ENCODE peak calls at places on chromosomes 5 and 9, in four cellular contexts. I is aorta, B is GM12878, F is Peyer's patch. Z is an unnamed sample.

GRCh38 chr5:81779125-81779934 is 28.4 kb upstream of the SSBP2 start:
- DNase-seq in I (peak), B (peak), F (peak), Z (no peak)

GRCh38 chr5:133449181-133449580 is 163.2 kb downstream of the FSTL4 start:
- DNase-seq in I (no peak), B (no peak), F (no peak), Z (no peak)

GRCh38 chr5:15763754-15764153 is 263.8 kb downstream of the FBXL7 start:
- DNase-seq in I (no peak), B (no peak), F (no peak), Z (peak)

GRCh38 chr5:1317921-1318565 is 23.2 kb upstream of the TERT start:
- DNase-seq in I (peak), B (no peak), F (no peak), Z (no peak)

GRCh38 chr5:131538177-131538593 is 96.8 kb downstream of the RAPGEF6 start:
- DNase-seq in I (no peak), B (no peak), F (no peak), Z (no peak)

GRCh38 chr5:62538017-62538942 is 40.3 kb upstream of the LRRC70 start:
- DNase-seq in I (no peak), B (peak), F (no peak), Z (no peak)

GRCh38 chr5:113005454-113005853 is 28.9 kb downstream of the DCP2 start:
- DNase-seq in I (no peak), B (no peak), F (no peak), Z (no peak)

GRCh38 chr5:168136340-168136739 is 155.1 kb upstream of the WWC1 start:
- DNase-seq in I (no peak), B (no peak), F (no peak), Z (no peak)

GRCh38 chr5:171953860-171954701 is 52.4 kb downstream of the FBXW11 start:
- DNase-seq in I (no peak), B (no peak), F (no peak), Z (no peak)

GRCh38 chr5:17315710-17316221 is 98.3 kb downstream of the BASP1 start:
- DNase-seq in I (no peak), B (no peak), F (no peak), Z (no peak)

GRCh38 chr5:132372542-132372941 is 3.0 kb downstream of the SLC22A5 start:
- DNase-seq in I (no peak), B (no peak), F (no peak), Z (no peak)

GRCh38 chr9:34646211-34647083 is at the start of gene GALT:
- DNase-seq in I (peak), B (no peak), F (peak), Z (peak)

GRCh38 chr5:7396169-7397004 is 449 bp downstream of the ADCY2 start:
- DNase-seq in I (peak), B (no peak), F (no peak), Z (no peak)

GRCh38 chr5:113678924-113679575 is 165.6 kb downstream of the YTHDC2 start:
- DNase-seq in I (no peak), B (peak), F (no peak), Z (peak)

GRCh38 chr5:72106922-72107873 is at the start of gene MAP1B:
- DNase-seq in I (peak), B (no peak), F (no peak), Z (peak)

GRCh38 chr5:167853421-167853820 is 438.0 kb upstream of the WWC1 start:
- DNase-seq in I (no peak), B (no peak), F (no peak), Z (no peak)

GRCh38 chr9:21579209-21579608 is 97.1 kb upstream of the IFNE start:
- DNase-seq in I (no peak), B (no peak), F (no peak), Z (no peak)

GRCh38 chr5:125499969-125500368 is 753.5 kb upstream of the ZNF608 start:
- DNase-seq in I (no peak), B (no peak), F (no peak), Z (no peak)

GRCh38 chr9:112288029-112288428 is 45.4 kb downstream of the PTBP3 start:
- DNase-seq in I (no peak), B (no peak), F (no peak), Z (no peak)

GRCh38 chr5:154505567-154505966 is 27.5 kb upstream of the HAND1 start:
- DNase-seq in I (no peak), B (no peak), F (no peak), Z (peak)

GRCh38 chr5:72503888-72504491 is 3.2 kb downstream of the ZNF366 start:
- DNase-seq in I (no peak), B (no peak), F (no peak), Z (no peak)

GRCh38 chr5:176575066-176575465 is 25.9 kb downstream of the CDHR2 start:
- DNase-seq in I (peak), B (no peak), F (no peak), Z (no peak)

GRCh38 chr5:41856644-41857491 is 13.4 kb downstream of the OXCT1 start:
- DNase-seq in I (no peak), B (no peak), F (peak), Z (peak)

GRCh38 chr9:131304676-131305366 is 15.3 kb downstream of the PLPP7 start:
- DNase-seq in I (no peak), B (no peak), F (no peak), Z (peak)

GRCh38 chr5:113615708-113616107 is 102.2 kb downstream of the YTHDC2 start:
- DNase-seq in I (no peak), B (no peak), F (no peak), Z (no peak)

GRCh38 chr9:77759391-77759790 is 111.3 kb upstream of the GNA14 start:
- DNase-seq in I (no peak), B (no peak), F (no peak), Z (no peak)

GRCh38 chr5:71923755-71924154 is 183.5 kb upstream of the MAP1B start:
- DNase-seq in I (no peak), B (no peak), F (no peak), Z (no peak)

GRCh38 chr5:55062039-55062779 is 38.2 kb downstream of the GZMK start:
- DNase-seq in I (no peak), B (no peak), F (peak), Z (peak)

DNA sequence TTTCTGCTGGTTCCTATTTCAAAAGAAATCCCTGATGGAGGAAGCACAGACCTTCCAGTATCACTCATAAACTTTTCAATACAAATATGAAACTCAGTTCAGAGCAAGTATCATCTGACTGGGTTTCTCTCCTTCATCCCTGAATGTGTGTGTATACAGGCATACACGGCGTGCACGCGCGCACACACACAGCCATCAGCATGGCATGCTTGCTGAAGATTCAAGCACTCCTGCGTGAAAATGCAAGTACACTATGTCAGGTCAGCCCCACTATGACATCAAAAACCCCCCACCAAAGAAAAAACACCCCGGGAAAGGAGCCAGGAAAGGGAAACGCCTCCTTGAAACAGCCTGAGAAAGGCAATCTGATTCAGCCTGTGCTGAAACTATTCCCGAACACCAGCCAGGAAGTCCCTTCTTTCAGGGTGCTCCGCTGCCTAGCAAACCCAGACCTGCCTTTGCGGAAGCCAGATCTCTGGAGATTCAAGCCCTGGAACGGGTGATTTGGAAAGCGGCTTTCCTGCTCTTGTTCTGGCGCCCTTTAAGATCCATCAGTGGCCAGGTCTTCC is 843 bp downstream of the KLHL3 start:
- DNase-seq in I (peak), B (no peak), F (peak), Z (no peak)
- H3K4me3 ChIP-seq in I (peak), B (peak), F (peak), Z (no peak)

DNA sequence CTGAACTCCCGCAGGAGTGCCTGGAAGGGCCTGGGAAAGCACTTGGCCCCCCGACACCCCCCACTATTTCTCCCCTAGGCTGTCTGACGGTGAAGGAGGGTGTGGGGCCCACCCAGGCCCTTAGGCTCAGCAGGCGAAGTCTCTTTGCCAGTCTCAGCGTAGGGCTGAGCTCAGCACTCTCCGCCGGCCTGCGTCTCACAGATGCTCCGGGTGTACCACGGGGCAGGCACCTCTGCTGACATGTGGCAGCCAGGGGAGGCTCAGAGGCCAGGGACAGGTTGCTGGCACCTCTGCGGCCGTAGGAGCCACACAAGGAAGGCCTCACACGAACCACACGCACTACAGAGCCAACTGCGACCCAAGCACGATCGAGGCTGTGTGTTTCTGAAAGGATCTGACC is 114.2 kb downstream of the VAV2 start:
- DNase-seq in I (no peak), B (no peak), F (no peak), Z (no peak)
- H3K27ac ChIP-seq in I (no peak), B (no peak), F (no peak), Z (no peak)

DNA sequence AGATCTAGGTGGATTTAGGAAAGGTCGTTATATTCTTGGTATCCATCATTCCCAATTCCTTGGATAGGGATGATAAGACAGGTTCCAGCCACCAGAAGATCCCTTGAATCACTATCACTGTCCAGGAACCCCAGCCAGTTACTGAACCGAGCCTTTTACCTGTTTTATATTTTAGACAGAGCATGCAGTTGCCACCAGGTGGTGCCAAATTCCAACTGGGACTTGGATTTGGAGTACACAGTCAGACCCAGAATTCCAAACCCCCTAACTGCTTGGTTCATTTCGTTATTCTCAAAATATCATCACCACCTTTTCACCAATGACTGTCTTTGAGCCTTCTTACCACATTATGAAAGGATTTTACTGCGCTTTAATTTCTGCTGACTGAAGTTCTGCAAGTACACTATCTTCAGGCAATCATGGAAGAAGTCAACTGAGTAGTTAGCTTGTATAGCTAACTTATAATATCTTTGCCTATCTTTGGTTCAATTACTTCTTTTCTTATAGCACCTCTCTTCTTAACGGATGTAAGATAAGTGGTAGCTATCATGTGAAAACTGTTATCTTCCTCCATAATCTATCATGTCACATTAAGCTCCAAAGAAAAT is 191.8 kb downstream of the PRR16 start:
- DNase-seq in I (no peak), B (no peak), F (no peak), Z (peak)
- H3K4me3 ChIP-seq in I (no peak), B (no peak), F (no peak), Z (no peak)

DNA sequence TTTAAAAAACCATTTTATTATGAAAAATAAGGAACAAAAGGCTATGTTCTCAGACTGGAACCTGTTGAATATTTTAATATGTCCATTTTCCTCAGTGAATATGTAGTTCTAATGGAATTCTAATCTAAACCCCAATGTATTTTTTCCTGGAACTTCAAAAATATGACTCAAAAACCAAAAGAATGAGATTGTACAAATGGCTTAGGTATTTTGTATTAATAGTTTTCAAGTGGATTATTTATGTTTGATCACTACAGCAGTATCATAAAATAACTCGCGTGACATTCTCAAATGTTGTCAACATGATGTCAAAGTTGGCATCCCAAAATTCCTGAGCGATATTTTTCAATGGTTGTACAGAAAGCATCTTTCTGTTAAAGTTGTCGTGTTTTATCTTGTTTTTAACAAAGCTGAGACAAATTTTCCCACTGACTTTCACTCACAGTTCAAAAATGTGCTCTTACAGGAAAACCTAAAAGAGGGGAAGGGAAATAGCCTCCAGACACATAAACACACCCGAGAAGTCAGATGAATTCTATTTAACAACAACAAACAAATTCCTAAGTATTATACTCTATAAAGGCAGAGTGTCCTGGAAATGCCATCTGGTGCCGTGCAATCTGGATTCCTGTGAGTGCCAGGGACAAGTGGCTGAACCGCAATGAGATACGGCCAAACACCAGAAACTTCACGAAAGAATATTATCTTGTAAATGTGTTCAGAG is 68.1 kb upstream of the TAS2R1 start:
- DNase-seq in I (no peak), B (no peak), F (no peak), Z (no peak)
- H3K27ac ChIP-seq in I (no peak), B (no peak), F (no peak), Z (no peak)

DNA sequence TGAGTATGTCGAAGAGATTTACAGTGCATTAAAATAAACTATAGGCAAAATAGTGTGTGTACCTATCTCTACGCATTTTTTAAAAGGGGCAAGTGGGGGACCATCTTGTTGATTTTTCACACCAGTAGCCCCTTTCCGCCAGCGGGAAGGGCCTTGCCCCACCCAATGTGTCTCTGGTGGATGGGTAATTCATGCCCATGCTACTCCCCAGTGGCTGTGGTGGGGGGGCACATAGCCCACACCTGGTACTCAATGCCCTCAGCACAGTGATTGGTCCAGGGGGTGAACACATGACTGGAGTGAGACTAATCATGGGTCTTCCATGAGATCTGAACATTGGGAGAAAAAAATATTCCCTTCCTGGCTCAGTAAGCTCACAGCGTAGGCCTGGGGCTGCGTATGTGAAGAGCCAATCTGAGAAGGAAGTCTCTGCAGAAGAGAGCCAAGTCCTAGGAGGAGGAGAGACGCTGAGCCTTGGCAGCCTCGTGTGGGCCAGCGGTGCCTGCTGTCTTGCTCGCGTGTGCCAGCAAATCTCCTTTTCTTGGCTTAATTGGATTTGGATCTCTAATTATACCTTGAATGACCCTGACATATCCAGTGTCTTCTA is 103.4 kb downstream of the ADAMTS2 start:
- DNase-seq in I (peak), B (no peak), F (no peak), Z (no peak)
- H3K4me3 ChIP-seq in I (no peak), B (no peak), F (no peak), Z (no peak)

GRCh38 chr5:106312360-106312759 is 1358.4 kb downstream of the EFNA5 start:
- DNase-seq in I (no peak), B (no peak), F (no peak), Z (no peak)

GRCh38 chr5:106303911-106304310 is 1366.8 kb downstream of the EFNA5 start:
- DNase-seq in I (no peak), B (no peak), F (no peak), Z (no peak)

GRCh38 chr5:106307265-106307664 is 1363.5 kb downstream of the EFNA5 start:
- DNase-seq in I (no peak), B (no peak), F (no peak), Z (no peak)

GRCh38 chr5:106311230-106311629 is 1359.5 kb downstream of the EFNA5 start:
- DNase-seq in I (no peak), B (no peak), F (no peak), Z (no peak)

DNA sequence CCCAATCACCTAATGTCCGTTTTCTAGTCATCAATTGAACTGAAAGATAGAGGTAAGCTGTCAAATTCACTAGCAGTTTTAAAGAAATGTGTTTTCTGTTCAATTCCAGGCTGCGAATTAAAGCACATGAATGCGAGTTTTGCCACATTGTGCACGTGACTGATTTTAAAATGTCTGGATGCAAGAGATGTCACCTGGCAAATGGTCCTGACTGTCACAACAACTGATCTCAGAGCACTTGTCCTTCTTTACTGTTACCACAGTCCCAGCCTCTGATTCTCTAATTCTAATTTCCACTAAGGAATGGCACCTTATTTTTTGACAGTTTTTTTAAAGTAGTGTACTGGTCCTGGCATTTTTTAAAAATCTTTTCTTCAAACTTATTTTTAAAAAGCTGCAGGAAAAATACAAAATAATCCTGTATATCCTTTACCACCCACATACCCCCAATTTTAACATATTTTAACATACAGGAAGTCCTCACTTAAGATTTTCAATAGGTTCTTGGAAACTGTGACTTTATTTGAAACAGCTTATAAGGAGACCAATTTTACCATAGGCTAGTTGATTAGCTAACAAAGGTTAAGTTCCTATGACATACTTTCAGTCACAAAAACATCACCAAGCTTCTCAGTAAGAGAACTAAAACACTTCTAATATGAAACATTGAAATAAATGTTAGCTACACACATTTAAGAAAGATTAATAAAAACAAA is 1364.3 kb downstream of the EFNA5 start:
- DNase-seq in I (no peak), B (no peak), F (no peak), Z (no peak)
- H3K27ac ChIP-seq in I (no peak), B (no peak), F (no peak), Z (no peak)

GRCh38 chr9:1046639-1047604 is 3.2 kb upstream of the DMRT2 start:
- DNase-seq in I (no peak), B (no peak), F (no peak), Z (no peak)
- H3K4me3 ChIP-seq in I (no peak), B (peak), F (peak), Z (no peak)

DNA sequence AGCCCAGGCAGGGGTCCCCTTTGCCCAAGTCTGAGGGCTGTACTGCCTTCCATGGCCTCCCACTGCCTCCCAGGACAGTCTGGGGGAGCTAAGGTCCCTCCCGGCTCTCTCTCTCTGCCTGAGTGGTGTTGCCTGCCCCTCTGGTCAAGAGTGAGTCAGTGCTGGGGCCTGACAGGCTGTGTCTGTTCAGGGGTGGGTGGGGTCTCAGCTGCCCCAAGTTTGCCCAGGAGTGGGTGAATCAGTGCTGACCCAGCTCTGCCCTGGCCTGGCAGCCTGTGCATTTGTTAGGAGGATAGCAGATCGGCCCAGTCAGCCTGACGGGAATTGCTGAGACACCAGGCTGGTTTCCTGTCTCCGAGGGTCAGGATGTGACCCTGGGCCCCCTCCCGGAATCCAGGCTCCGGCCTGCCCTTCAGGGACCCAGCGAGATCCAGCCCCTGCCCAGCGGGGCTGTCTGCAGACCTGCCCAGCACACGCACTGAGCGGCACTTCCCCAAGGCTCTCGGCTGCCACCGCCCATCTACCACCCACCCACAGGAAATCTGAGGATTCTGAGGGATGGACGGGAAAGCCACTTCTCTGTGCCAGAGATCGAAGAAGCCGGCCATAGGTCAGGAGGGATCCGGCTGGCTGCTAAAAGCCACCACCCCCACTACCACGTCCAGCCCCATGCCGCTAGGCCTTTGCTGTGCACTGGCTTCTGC is 15.9 kb downstream of the ENG start:
- DNase-seq in I (peak), B (no peak), F (peak), Z (peak)
- H3K27ac ChIP-seq in I (peak), B (no peak), F (peak), Z (peak)

GRCh38 chr5:141392429-141393198 is at the start of gene PCDHGA8:
- DNase-seq in I (peak), B (no peak), F (no peak), Z (no peak)
- H3K4me3 ChIP-seq in I (no peak), B (no peak), F (no peak), Z (no peak)

GRCh38 chr5:160471761-160472160 is 50.1 kb downstream of the PTTG1 start:
- DNase-seq in I (no peak), B (no peak), F (no peak), Z (no peak)
- H3K27ac ChIP-seq in I (no peak), B (peak), F (no peak), Z (no peak)